ENCODE peak calls at places on chromosomes 4 and X, in six cellular contexts. A is endothelial cell of umbilical vein, O is A549, L is GM12878, G is HepG2, V is K562. B is an unnamed sample.

GRCh38 chr4:186798951-186799659 is 75.4 kb upstream of the FAT1 start:
- DNase-seq in O (no peak), V (no peak), A (no peak), L (no peak), G (no peak), B (no peak)

GRCh38 chr4:175891863-175892262 is 79.8 kb upstream of the GPM6A start:
- DNase-seq in G (peak), V (no peak), A (no peak), O (peak), L (no peak), B (peak)

GRCh38 chrX:108722561-108722960 is 13.8 kb downstream of the IRS4 start:
- DNase-seq in V (no peak), L (no peak), A (no peak), G (no peak), O (no peak), B (no peak)

GRCh38 chr4:1833307-1834046 is 22.5 kb downstream of the LETM1 start:
- DNase-seq in G (no peak), A (no peak), O (no peak), L (no peak), V (no peak), B (no peak)

GRCh38 chr4:104901438-104901837 is 245.2 kb upstream of the TET2 start:
- DNase-seq in O (no peak), L (no peak), G (no peak), V (no peak), A (no peak), B (peak)

GRCh38 chr4:52200339-52200725 is 149.2 kb downstream of the SPATA18 start:
- DNase-seq in V (no peak), G (no peak), L (no peak), A (no peak), O (no peak), B (no peak)

GRCh38 chr4:6324999-6325790 is 55.5 kb downstream of the WFS1 start:
- DNase-seq in L (no peak), V (no peak), O (no peak), A (peak), G (no peak), B (no peak)

GRCh38 chrX:119479845-119480244 is 11.6 kb downstream of the SLC25A5 start:
- DNase-seq in G (no peak), L (no peak), O (no peak), A (no peak), V (no peak), B (no peak)

GRCh38 chrX:139831689-139832456 is 101.0 kb downstream of the ATP11C start:
- DNase-seq in O (peak), L (no peak), A (peak), G (no peak), V (no peak), B (peak)

GRCh38 chrX:145190801-145191389 is 56.4 kb upstream of the SPANXN1 start:
- DNase-seq in O (peak), L (no peak), G (peak), V (no peak), A (no peak), B (peak)

GRCh38 chrX:94053575-94053974 is 379.6 kb downstream of the FAM133A start:
- DNase-seq in G (no peak), O (no peak), V (no peak), A (no peak), L (no peak), B (no peak)

GRCh38 chr4:182141046-182141445 is 102.2 kb upstream of the TENM3 start:
- DNase-seq in A (no peak), L (no peak), O (no peak), G (no peak), V (no peak), B (no peak)

GRCh38 chr4:121112530-121112929 is 40.2 kb upstream of the NDNF start:
- DNase-seq in A (peak), L (no peak), G (no peak), V (no peak), O (no peak), B (no peak)

GRCh38 chr4:38114435-38114834 is 154.2 kb downstream of the PTTG2 start:
- DNase-seq in V (no peak), G (no peak), A (peak), L (no peak), O (no peak), B (no peak)

GRCh38 chr4:21697583-21697982 is 251.0 kb downstream of the KCNIP4 start:
- DNase-seq in G (no peak), L (no peak), O (peak), V (no peak), A (no peak), B (no peak)

GRCh38 chrX:54494166-54494969 is 1.7 kb downstream of the FGD1 start:
- DNase-seq in G (no peak), L (no peak), O (no peak), V (no peak), A (no peak), B (no peak)

GRCh38 chr4:129098578-129098977 is 2.6 kb downstream of the C4orf33 start:
- DNase-seq in L (no peak), A (no peak), V (no peak), O (no peak), G (no peak), B (no peak)

GRCh38 chrX:71541546-71542022 is 8.7 kb downstream of the OGT start:
- DNase-seq in A (peak), G (no peak), O (no peak), L (no peak), V (no peak), B (peak)

GRCh38 chr4:175953960-175954521 is 111.6 kb upstream of the WDR17 start:
- DNase-seq in O (peak), G (no peak), A (no peak), L (no peak), V (no peak), B (peak)

GRCh38 chr4:142293536-142293935 is 552.6 kb downstream of the INPP4B start:
- DNase-seq in A (no peak), O (no peak), V (no peak), G (no peak), L (no peak), B (no peak)

GRCh38 chrX:129523076-129524055 is at the start of gene SMARCA1:
- DNase-seq in O (peak), G (peak), V (peak), A (peak), L (no peak), B (no peak)

GRCh38 chr4:113607147-113607720 is 154.3 kb downstream of the CAMK2D start:
- DNase-seq in L (no peak), V (no peak), G (no peak), O (no peak), A (no peak), B (no peak)

GRCh38 chrX:56975611-56976010 is 19.7 kb downstream of the SPIN3 start:
- DNase-seq in V (no peak), L (no peak), O (no peak), A (peak), G (no peak), B (no peak)

GRCh38 chrX:93985621-93986020 is 311.6 kb downstream of the FAM133A start:
- DNase-seq in G (no peak), L (no peak), V (no peak), O (no peak), A (no peak), B (peak)

GRCh38 chrX:150599226-150599625 is 30.8 kb downstream of the MTM1 start:
- DNase-seq in O (no peak), A (no peak), V (no peak), L (no peak), G (no peak), B (no peak)

GRCh38 chr4:8701101-8702019 is 108.8 kb downstream of the CPZ start:
- DNase-seq in O (no peak), G (no peak), V (no peak), A (no peak), L (no peak), B (no peak)

GRCh38 chrX:38313190-38313589 is 14.1 kb downstream of the RPGR start:
- DNase-seq in G (no peak), L (no peak), A (no peak), O (no peak), V (no peak), B (no peak)

GRCh38 chrX:120452131-120452530 is 17.0 kb downstream of the LAMP2 start:
- DNase-seq in O (peak), A (peak), V (no peak), L (no peak), G (peak), B (peak)

GRCh38 chr4:19987746-19988145 is 264.0 kb upstream of the SLIT2 start:
- DNase-seq in L (no peak), V (no peak), O (no peak), A (peak), G (no peak), B (no peak)

GRCh38 chr4:2255501-2256155 is 6.3 kb downstream of the MXD4 start:
- DNase-seq in G (no peak), L (no peak), A (no peak), V (no peak), O (no peak), B (no peak)

GRCh38 chr4:33340168-33340567 is 2620.0 kb downstream of the PCDH7 start:
- DNase-seq in O (no peak), V (no peak), L (no peak), A (no peak), G (no peak), B (no peak)

GRCh38 chr4:33339762-33340161 is 2619.6 kb downstream of the PCDH7 start:
- DNase-seq in G (no peak), O (no peak), V (no peak), A (no peak), L (no peak), B (no peak)

GRCh38 chr4:33334416-33334815 is 2614.2 kb downstream of the PCDH7 start:
- DNase-seq in L (no peak), V (no peak), G (no peak), O (peak), A (no peak), B (no peak)
- TF ChIP-seq MYC in L (no peak), V (no peak), G (no peak), O (no peak), A (no peak), B (no peak)

GRCh38 chr4:98658287-98659105 is at the start of gene TSPAN5:
- DNase-seq in L (no peak), O (peak), A (peak), G (peak), V (peak), B (peak)
- H3K4me3 ChIP-seq in L (peak), O (peak), A (peak), G (peak), V (peak), B (peak)

DNA sequence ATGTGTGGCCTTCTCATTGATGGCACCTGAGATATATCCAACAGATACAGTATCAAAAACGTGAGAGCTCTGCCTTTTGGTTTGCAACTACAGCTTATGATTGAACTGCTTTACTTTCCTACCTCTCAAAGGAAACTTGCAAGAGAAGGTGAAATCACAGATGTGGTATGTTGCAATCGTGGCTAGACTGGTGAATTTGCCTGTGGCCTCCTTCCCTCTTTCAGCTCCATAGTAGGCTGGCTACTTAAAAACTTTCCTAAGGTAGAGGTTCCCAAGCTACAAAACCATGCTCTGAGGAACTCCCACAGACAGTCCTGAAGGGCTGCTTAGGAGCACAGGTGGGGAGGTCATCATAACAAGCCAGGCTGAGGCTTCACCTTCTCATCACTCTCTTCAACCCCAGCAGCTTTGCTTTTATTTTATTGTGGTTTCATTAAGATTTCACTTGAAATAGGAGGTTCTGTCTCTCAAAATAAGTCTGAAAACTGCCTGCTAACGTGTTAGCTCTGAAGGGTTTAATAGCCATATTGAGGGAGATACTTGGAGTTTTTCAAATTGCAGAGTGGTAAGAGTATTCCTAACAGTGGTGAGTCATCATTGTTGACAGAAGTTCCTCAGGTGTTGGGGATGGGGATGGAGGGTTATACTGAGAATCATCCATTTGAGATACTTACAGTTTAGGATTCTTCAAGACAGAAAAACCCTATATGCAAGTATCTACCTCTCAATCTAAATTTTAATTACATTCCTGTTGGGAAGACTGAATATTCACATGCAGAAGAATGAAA is 93.5 kb upstream of the UCP1 start:
- DNase-seq in A (no peak), V (no peak), O (no peak), L (no peak), G (peak), B (no peak)
- TF ChIP-seq MYC in A (no peak), V (no peak), O (no peak), L (no peak), G (no peak), B (no peak)

GRCh38 chrX:39969099-39969825 is 128.5 kb downstream of the BCOR start:
- DNase-seq in V (no peak), L (no peak), O (no peak), G (no peak), A (peak), B (no peak)
- H3K4me3 ChIP-seq in V (no peak), L (no peak), O (no peak), G (no peak), A (no peak), B (no peak)

DNA sequence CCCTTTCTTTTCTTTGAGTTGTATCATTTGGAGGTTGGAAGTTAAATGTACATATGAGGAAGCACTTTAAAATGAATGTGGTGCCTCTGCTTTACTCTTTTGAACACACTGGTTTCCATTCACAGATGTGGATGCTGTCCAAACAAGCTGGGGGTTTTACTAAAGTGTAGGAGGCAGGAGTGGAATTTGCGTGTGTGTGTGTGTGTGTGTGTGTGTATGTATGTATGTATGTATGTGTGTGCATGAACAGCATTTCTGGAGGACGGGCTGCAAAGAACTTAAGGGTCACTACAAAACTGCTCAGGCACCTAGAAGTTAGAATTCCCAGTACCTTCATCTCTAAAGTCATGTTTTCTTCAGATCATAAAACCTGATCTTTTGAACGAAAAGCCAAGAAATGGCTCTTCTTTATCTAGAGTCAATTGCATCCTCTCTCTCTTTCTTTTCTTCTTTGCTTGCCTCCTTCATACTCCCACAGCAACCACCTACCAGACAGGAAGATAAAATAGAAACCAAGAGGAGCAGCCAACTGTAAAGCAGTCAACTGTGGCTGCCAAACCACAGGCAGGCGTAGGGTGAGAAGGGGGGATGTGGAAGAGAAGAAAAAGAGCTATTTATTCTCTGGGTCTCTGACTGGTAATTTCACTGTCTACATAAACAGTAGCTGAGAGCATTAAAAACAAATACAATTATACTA is 177.0 kb upstream of the RASGEF1B start:
- DNase-seq in A (no peak), L (peak), G (no peak), O (no peak), V (no peak), B (no peak)
- TF ChIP-seq MYC in A (no peak), L (no peak), G (no peak), O (no peak), V (no peak), B (no peak)

GRCh38 chr4:56972832-56973231 is 4.6 kb downstream of the NOA1 start:
- DNase-seq in O (no peak), G (no peak), V (no peak), L (no peak), A (no peak), B (no peak)
- H3K4me3 ChIP-seq in O (no peak), G (no peak), V (no peak), L (no peak), A (no peak), B (no peak)

GRCh38 chr4:160319221-160319867 is 1216.5 kb downstream of the RAPGEF2 start:
- DNase-seq in V (no peak), O (peak), L (no peak), A (no peak), G (no peak), B (peak)
- TF ChIP-seq MYC in V (no peak), O (no peak), L (no peak), A (no peak), G (no peak), B (no peak)

GRCh38 chrX:11787564-11787963 is 29.5 kb downstream of the MSL3 start:
- DNase-seq in A (peak), V (peak), G (peak), L (no peak), O (peak), B (peak)
- H3K4me3 ChIP-seq in A (no peak), V (no peak), G (no peak), L (no peak), O (peak), B (no peak)

DNA sequence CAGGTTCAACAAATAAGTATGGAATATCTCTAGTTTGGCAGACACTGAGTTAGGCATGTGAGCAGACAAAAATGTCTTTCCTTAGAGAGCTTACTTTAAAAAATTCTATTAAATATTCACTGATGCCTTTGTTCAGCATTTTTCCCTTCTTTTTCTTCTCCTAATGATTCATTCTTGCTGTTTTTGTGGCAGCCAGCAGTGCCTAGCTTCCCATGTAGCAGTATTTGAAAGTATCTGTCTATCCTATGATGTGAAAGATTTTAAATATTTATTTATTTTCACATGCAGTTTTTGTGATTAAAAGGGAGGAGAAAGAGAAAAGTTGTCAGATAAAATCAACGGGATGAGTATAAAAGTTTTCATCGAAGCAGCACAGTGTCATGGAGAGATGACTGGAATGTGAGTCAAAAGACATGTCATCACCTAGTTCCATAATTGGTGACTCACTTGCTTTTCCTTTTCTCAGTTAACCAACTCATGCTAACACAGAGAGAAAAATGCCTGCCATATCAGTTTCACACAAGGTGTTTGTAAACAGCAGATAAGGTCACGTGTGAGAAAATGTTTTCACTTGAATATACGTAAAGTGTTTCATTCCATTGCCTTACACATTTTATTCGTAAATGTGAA is 69.8 kb downstream of the BMPR1B start:
- DNase-seq in A (peak), V (peak), L (no peak), G (no peak), O (peak), B (no peak)
- TF ChIP-seq MYC in A (no peak), V (no peak), L (no peak), G (no peak), O (no peak), B (no peak)

B was measured in NB4.